ENCODE peak calls at places on chromosomes 12 and 14, in eight cellular contexts. One of them, this sample, is unnamed.

GRCh38 chr14:100292776-100293461 is 13.3 kb downstream of the SLC25A29 start:
- DNase-seq in effector memory CD4-positive, alpha-beta T cell: no peak
- DNase-seq in SHP77: no peak
- DNase-seq in ecto neural progenitor cell: peak
- DNase-seq in NCI-H1105 treated with DMSO at 0.1 percent for 48 hours: no peak
- DNase-seq in HepG2: no peak
- DNase-seq in ovary: no peak
- DNase-seq in KG1: no peak
- DNase-seq in this sample: no peak

GRCh38 chr14:35766700-35767082 is 42.4 kb downstream of the RALGAPA1 start:
- DNase-seq in ovary: no peak
- DNase-seq in KG1: no peak
- DNase-seq in SHP77: no peak
- DNase-seq in NCI-H1105 treated with DMSO at 0.1 percent for 48 hours: no peak
- DNase-seq in ecto neural progenitor cell: no peak
- DNase-seq in effector memory CD4-positive, alpha-beta T cell: no peak
- DNase-seq in HepG2: no peak
- DNase-seq in this sample: no peak

GRCh38 chr14:78674820-78675219 is 504.6 kb downstream of the NRXN3 start:
- DNase-seq in ecto neural progenitor cell: no peak
- DNase-seq in KG1: no peak
- DNase-seq in SHP77: no peak
- DNase-seq in HepG2: no peak
- DNase-seq in effector memory CD4-positive, alpha-beta T cell: no peak
- DNase-seq in NCI-H1105 treated with DMSO at 0.1 percent for 48 hours: no peak
- DNase-seq in ovary: no peak
- DNase-seq in this sample: no peak

GRCh38 chr14:100868621-100869370 is 34.7 kb downstream of the RTL1 start:
- DNase-seq in SHP77: no peak
- DNase-seq in HepG2: no peak
- DNase-seq in ovary: no peak
- DNase-seq in KG1: no peak
- DNase-seq in NCI-H1105 treated with DMSO at 0.1 percent for 48 hours: no peak
- DNase-seq in ecto neural progenitor cell: no peak
- DNase-seq in effector memory CD4-positive, alpha-beta T cell: no peak
- DNase-seq in this sample: no peak

GRCh38 chr14:71300474-71301359 is 393.5 kb downstream of the PCNX1 start:
- DNase-seq in KG1: no peak
- DNase-seq in HepG2: no peak
- DNase-seq in ecto neural progenitor cell: no peak
- DNase-seq in SHP77: no peak
- DNase-seq in NCI-H1105 treated with DMSO at 0.1 percent for 48 hours: no peak
- DNase-seq in effector memory CD4-positive, alpha-beta T cell: no peak
- DNase-seq in ovary: no peak
- DNase-seq in this sample: no peak

GRCh38 chr12:904010-904414 is 45.5 kb downstream of the RAD52 start:
- DNase-seq in ecto neural progenitor cell: no peak
- DNase-seq in effector memory CD4-positive, alpha-beta T cell: no peak
- DNase-seq in SHP77: no peak
- DNase-seq in KG1: no peak
- DNase-seq in ovary: no peak
- DNase-seq in NCI-H1105 treated with DMSO at 0.1 percent for 48 hours: no peak
- DNase-seq in HepG2: no peak
- DNase-seq in this sample: no peak

GRCh38 chr14:96307434-96307833 is 51.4 kb downstream of the BDKRB1 start:
- DNase-seq in ecto neural progenitor cell: no peak
- DNase-seq in ovary: no peak
- DNase-seq in KG1: no peak
- DNase-seq in NCI-H1105 treated with DMSO at 0.1 percent for 48 hours: no peak
- DNase-seq in effector memory CD4-positive, alpha-beta T cell: no peak
- DNase-seq in SHP77: no peak
- DNase-seq in HepG2: peak
- DNase-seq in this sample: no peak

GRCh38 chr12:52909256-52909655 is 4.4 kb upstream of the KRT8 start:
- DNase-seq in NCI-H1105 treated with DMSO at 0.1 percent for 48 hours: no peak
- DNase-seq in ovary: no peak
- DNase-seq in effector memory CD4-positive, alpha-beta T cell: no peak
- DNase-seq in KG1: no peak
- DNase-seq in ecto neural progenitor cell: no peak
- DNase-seq in HepG2: no peak
- DNase-seq in SHP77: no peak
- DNase-seq in this sample: no peak

GRCh38 chr12:14190694-14191093 is 174.8 kb upstream of the ATF7IP start:
- DNase-seq in effector memory CD4-positive, alpha-beta T cell: no peak
- DNase-seq in ecto neural progenitor cell: no peak
- DNase-seq in KG1: no peak
- DNase-seq in HepG2: no peak
- DNase-seq in ovary: no peak
- DNase-seq in SHP77: no peak
- DNase-seq in NCI-H1105 treated with DMSO at 0.1 percent for 48 hours: no peak
- DNase-seq in this sample: no peak

GRCh38 chr12:50314629-50315312 is 31.5 kb upstream of the LIMA1 start:
- DNase-seq in ovary: no peak
- DNase-seq in HepG2: peak
- DNase-seq in SHP77: peak
- DNase-seq in NCI-H1105 treated with DMSO at 0.1 percent for 48 hours: peak
- DNase-seq in ecto neural progenitor cell: no peak
- DNase-seq in KG1: no peak
- DNase-seq in effector memory CD4-positive, alpha-beta T cell: no peak
- DNase-seq in this sample: peak

GRCh38 chr12:92866418-92866817 is 62.7 kb downstream of the EEA1 start:
- DNase-seq in SHP77: no peak
- DNase-seq in KG1: no peak
- DNase-seq in NCI-H1105 treated with DMSO at 0.1 percent for 48 hours: no peak
- DNase-seq in effector memory CD4-positive, alpha-beta T cell: no peak
- DNase-seq in ovary: no peak
- DNase-seq in ecto neural progenitor cell: no peak
- DNase-seq in HepG2: no peak
- DNase-seq in this sample: no peak

GRCh38 chr12:76863811-76864210 is 15.0 kb downstream of the CSRP2 start:
- DNase-seq in KG1: no peak
- DNase-seq in ecto neural progenitor cell: no peak
- DNase-seq in SHP77: no peak
- DNase-seq in NCI-H1105 treated with DMSO at 0.1 percent for 48 hours: no peak
- DNase-seq in effector memory CD4-positive, alpha-beta T cell: no peak
- DNase-seq in ovary: no peak
- DNase-seq in HepG2: no peak
- DNase-seq in this sample: no peak

GRCh38 chr12:40225337-40225983 is 663 bp downstream of the LRRK2 start:
- DNase-seq in SHP77: no peak
- DNase-seq in NCI-H1105 treated with DMSO at 0.1 percent for 48 hours: no peak
- DNase-seq in HepG2: no peak
- DNase-seq in ovary: no peak
- DNase-seq in effector memory CD4-positive, alpha-beta T cell: no peak
- DNase-seq in ecto neural progenitor cell: no peak
- DNase-seq in KG1: no peak
- DNase-seq in this sample: no peak

GRCh38 chr14:70149766-70150165 is 39.0 kb downstream of the SLC8A3 start:
- DNase-seq in ecto neural progenitor cell: no peak
- DNase-seq in ovary: no peak
- DNase-seq in NCI-H1105 treated with DMSO at 0.1 percent for 48 hours: no peak
- DNase-seq in SHP77: no peak
- DNase-seq in KG1: no peak
- DNase-seq in effector memory CD4-positive, alpha-beta T cell: no peak
- DNase-seq in HepG2: no peak
- DNase-seq in this sample: no peak

GRCh38 chr12:114069507-114069906 is 103.4 kb upstream of the RBM19 start:
- DNase-seq in HepG2: no peak
- DNase-seq in NCI-H1105 treated with DMSO at 0.1 percent for 48 hours: no peak
- DNase-seq in effector memory CD4-positive, alpha-beta T cell: no peak
- DNase-seq in SHP77: no peak
- DNase-seq in KG1: no peak
- DNase-seq in ecto neural progenitor cell: no peak
- DNase-seq in ovary: no peak
- DNase-seq in this sample: no peak

GRCh38 chr12:107223816-107224215 is 130.5 kb upstream of the CRY1 start:
- DNase-seq in effector memory CD4-positive, alpha-beta T cell: no peak
- DNase-seq in HepG2: no peak
- DNase-seq in ovary: no peak
- DNase-seq in ecto neural progenitor cell: no peak
- DNase-seq in SHP77: no peak
- DNase-seq in KG1: no peak
- DNase-seq in NCI-H1105 treated with DMSO at 0.1 percent for 48 hours: no peak
- DNase-seq in this sample: no peak

GRCh38 chr14:50816419-50817047 is 14.4 kb downstream of the NIN start:
- DNase-seq in HepG2: peak
- DNase-seq in ovary: peak
- DNase-seq in KG1: no peak
- DNase-seq in SHP77: no peak
- DNase-seq in NCI-H1105 treated with DMSO at 0.1 percent for 48 hours: no peak
- DNase-seq in effector memory CD4-positive, alpha-beta T cell: no peak
- DNase-seq in ecto neural progenitor cell: no peak
- DNase-seq in this sample: no peak